ENCODE peak calls at places on chromosome 13, in ten cellular contexts. D is HL-60, O is epithelial cell of esophagus, T is ovary, B is K562, Y is cardiac fibroblast, X is H1, W is thoracic aorta, L is heart left ventricle, E is NB4. H is an unnamed sample.

GRCh38 chr13:53068841-53069520 is 40.4 kb downstream of the OLFM4 start:
- DNase-seq in D (no peak), O (no peak), T (no peak), B (no peak), Y (no peak), X (no peak), W (no peak), L (no peak), E (no peak), H (no peak)

GRCh38 chr13:113528101-113528797 is 37.7 kb upstream of the DCUN1D2 start:
- DNase-seq in D (no peak), O (no peak), T (no peak), B (no peak), Y (no peak), X (no peak), W (no peak), L (no peak), E (peak), H (no peak)

GRCh38 chr13:113547248-113547971 is 37.1 kb upstream of the TFDP1 start:
- DNase-seq in D (no peak), O (no peak), T (no peak), B (no peak), Y (peak), X (no peak), W (no peak), L (peak), E (no peak), H (no peak)

GRCh38 chr13:113220141-113220598 is 10.8 kb downstream of the CUL4A start:
- DNase-seq in D (no peak), O (no peak), T (no peak), B (peak), Y (no peak), X (no peak), W (no peak), L (no peak), E (no peak), H (no peak)

GRCh38 chr13:66805657-66806056 is 424.5 kb downstream of the PCDH9 start:
- DNase-seq in D (no peak), O (no peak), T (no peak), B (no peak), Y (peak), X (no peak), W (no peak), L (no peak), E (no peak), H (no peak)

GRCh38 chr13:42832341-42833153 is 51.2 kb downstream of the FAM216B start:
- DNase-seq in D (no peak), O (peak), T (peak), B (no peak), Y (peak), X (no peak), W (no peak), L (no peak), E (peak), H (no peak)

GRCh38 chr13:33017410-33017929 is 1.2 kb downstream of the KL start:
- DNase-seq in D (peak), O (peak), T (no peak), B (peak), Y (peak), X (no peak), W (no peak), L (no peak), E (peak), H (peak)

GRCh38 chr13:110942248-110942981 is 27.5 kb upstream of the ANKRD10 start:
- DNase-seq in D (no peak), O (peak), T (no peak), B (no peak), Y (peak), X (no peak), W (no peak), L (no peak), E (no peak), H (peak)

GRCh38 chr13:106587787-106588186 is 19.9 kb upstream of the ARGLU1 start:
- DNase-seq in D (no peak), O (peak), T (no peak), B (no peak), Y (no peak), X (no peak), W (no peak), L (no peak), E (no peak), H (no peak)

GRCh38 chr13:75869981-75870380 is 233.9 kb downstream of the LMO7 start:
- DNase-seq in D (no peak), O (no peak), T (no peak), B (no peak), Y (no peak), X (no peak), W (no peak), L (no peak), E (no peak), H (no peak)

GRCh38 chr13:99656843-99657506 is 155.7 kb downstream of the TM9SF2 start:
- DNase-seq in D (no peak), O (no peak), T (no peak), B (no peak), Y (no peak), X (no peak), W (no peak), L (no peak), E (no peak), H (no peak)
- H3K4me3 ChIP-seq in D (no peak), O (no peak), T (no peak), B (no peak), Y (no peak), X (no peak), W (no peak), L (no peak), E (no peak), H (no peak)

GRCh38 chr13:94416454-94417080 is 62.9 kb downstream of the DCT start:
- DNase-seq in D (no peak), O (peak), T (no peak), B (no peak), Y (peak), X (peak), W (no peak), L (no peak), E (peak), H (no peak)
- TF ChIP-seq CTCF in D (no peak), O (peak), T (no peak), B (peak), Y (peak), X (peak), W (no peak), L (peak), E (peak), H (peak)

GRCh38 chr13:29484236-29484635 is 111.3 kb downstream of the SLC7A1 start:
- DNase-seq in D (no peak), O (no peak), T (no peak), B (no peak), Y (no peak), X (no peak), W (no peak), L (no peak), E (peak), H (no peak)
- H3K4me3 ChIP-seq in D (no peak), O (no peak), T (no peak), B (no peak), Y (no peak), X (no peak), W (no peak), L (no peak), E (no peak), H (no peak)

DNA sequence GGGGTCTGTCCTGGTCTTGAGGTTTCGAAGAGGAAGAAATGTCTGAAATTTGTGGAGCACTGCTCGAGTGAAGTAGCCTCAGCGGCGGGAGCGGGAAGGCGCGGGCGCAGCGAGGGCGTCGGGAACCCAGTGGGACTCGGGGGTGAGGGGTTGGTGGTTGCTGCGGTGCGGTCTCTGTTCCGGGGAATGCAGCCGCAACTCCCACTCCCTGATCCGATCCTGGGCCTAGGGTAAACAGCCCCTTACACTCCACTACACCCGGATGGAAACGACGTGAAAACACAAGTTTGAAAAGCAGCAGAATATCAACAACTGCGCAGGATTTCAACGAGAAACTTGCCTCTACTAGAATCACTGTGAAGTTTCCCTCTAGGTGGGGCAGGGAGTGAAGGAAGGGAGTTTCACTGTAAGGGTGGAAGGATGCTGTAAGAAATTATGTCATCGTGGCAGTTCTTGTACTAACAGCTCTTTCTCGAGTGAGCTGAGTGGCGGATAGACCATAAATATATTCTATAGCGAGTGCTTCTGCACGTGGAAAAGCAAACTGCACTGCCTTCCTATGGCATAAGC is 2.0 kb upstream of the KLF12 start:
- DNase-seq in D (no peak), O (peak), T (peak), B (no peak), Y (peak), X (no peak), W (no peak), L (peak), E (no peak), H (no peak)
- TF ChIP-seq CTCF in D (no peak), O (no peak), T (no peak), B (no peak), Y (no peak), X (no peak), W (no peak), L (peak), E (no peak), H (no peak)

GRCh38 chr13:30446122-30446500 is 19.6 kb downstream of the HMGB1 start:
- DNase-seq in D (no peak), O (no peak), T (no peak), B (no peak), Y (no peak), X (no peak), W (no peak), L (no peak), E (no peak), H (no peak)
- H3K4me3 ChIP-seq in D (no peak), O (no peak), T (peak), B (no peak), Y (peak), X (peak), W (peak), L (peak), E (peak), H (peak)

DNA sequence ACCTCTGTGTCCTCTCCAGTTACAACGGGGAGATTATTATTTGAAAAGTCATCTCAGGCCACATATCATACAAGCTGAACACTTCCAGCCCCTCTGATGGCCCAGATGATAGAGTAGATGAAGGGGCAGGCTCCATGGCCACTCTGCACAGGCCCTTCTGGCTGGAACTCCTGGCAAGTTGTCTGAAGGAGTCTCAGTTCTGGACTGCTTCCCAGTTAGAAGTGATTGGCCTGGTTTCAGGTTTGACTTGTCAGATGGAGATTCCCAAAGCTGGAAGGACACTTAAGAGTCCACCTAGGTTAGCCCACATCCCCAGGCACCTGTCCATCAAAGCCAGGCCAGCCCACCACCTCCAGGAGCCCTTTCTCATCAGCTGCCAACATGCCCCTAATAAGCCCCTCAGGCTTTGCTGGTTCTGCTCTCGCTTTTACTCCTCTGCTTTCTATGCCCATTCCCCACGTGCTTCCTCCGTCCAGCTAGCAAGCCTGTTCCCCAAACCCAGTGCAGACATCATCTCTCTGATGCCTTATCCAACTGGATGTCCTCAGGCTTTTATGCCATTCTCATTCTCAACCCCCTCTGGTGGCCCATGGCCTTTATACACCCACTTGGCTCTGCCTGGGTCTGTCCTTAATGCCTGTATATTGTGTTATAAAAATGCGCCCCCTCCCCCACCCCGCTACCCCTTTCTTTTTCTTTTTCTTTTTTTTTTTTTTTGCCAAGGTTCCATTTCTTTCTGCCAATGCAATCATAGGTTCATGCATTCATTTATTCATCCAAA is 56.5 kb downstream of the HSPH1 start:
- DNase-seq in D (no peak), O (no peak), T (no peak), B (no peak), Y (no peak), X (no peak), W (no peak), L (no peak), E (no peak), H (no peak)
- TF ChIP-seq CTCF in D (no peak), O (no peak), T (no peak), B (no peak), Y (no peak), X (no peak), W (no peak), L (no peak), E (no peak), H (peak)

DNA sequence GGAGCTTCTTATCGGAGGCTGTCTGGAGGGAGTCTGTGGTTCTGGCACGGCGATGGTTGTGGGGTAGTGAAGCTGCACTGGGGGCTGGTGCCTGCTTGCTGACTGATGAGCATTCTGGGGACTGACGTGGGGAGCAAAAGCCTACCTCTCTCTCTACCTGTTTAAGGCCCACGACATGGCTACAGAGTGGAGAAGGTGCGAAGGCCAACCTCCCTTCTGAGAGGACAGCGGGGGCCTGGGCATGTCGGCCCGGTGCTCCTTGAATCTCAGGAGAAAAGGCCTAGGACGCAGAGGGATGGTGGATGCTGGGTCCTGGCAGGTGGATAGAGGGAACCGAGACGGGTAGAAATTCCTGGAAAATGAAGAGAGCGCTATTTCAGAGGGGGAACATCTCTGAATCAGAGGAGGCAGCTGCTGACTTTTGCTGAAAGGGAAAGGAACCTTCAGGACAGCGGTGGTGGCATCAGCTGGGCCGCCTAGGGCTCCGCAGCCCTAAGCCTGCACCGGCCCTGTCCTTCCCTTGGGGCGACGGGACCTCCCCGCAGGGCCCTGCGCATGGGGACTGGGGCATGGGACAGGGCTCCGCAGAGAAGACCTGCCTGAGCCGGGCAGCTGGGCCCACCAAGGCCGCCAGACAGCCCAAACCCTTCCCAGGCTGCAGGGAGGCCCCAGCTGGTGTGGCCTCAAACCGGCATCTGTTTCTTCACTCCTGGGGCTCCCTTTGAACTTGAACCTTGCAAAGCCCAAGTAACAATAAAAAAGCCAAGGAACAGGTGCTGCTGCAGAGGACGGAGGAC is 35.0 kb upstream of the MEDAG start:
- DNase-seq in D (no peak), O (no peak), T (no peak), B (no peak), Y (no peak), X (no peak), W (no peak), L (no peak), E (no peak), H (no peak)
- H3K4me3 ChIP-seq in D (no peak), O (no peak), T (no peak), B (no peak), Y (no peak), X (no peak), W (no peak), L (no peak), E (no peak), H (no peak)